ENCODE peak calls at places on chromosomes 2 and 18, in nine cellular contexts. G is fibroblast of lung, O is ascending aorta, Q is A549, X is Panc1, U is B cell, P is cardiac muscle cell, M is omental fat pad, Z is endodermal cell. F is an unnamed sample.

GRCh38 chr18:21215480-21215879 is 26.6 kb upstream of the GREB1L start:
- DNase-seq in G (no peak), O (no peak), Q (no peak), X (no peak), U (no peak), P (no peak), M (no peak), Z (no peak), F (no peak)

GRCh38 chr2:32617790-32618189 is 10.1 kb upstream of the TTC27 start:
- DNase-seq in G (no peak), O (no peak), Q (no peak), X (no peak), U (no peak), P (no peak), M (no peak), Z (no peak), F (no peak)

GRCh38 chr2:133977385-133977784 is 276.5 kb upstream of the MGAT5 start:
- DNase-seq in G (no peak), O (no peak), Q (no peak), X (no peak), U (no peak), P (no peak), M (no peak), Z (peak), F (no peak)

GRCh38 chr2:48343571-48344440 is 186.1 kb upstream of the STON1 start:
- DNase-seq in G (peak), O (no peak), Q (peak), X (peak), U (no peak), P (no peak), M (no peak), Z (no peak), F (peak)

GRCh38 chr18:74731097-74731496 is 133.4 kb downstream of the ZNF407 start:
- DNase-seq in G (peak), O (no peak), Q (no peak), X (no peak), U (no peak), P (no peak), M (no peak), Z (no peak), F (peak)

GRCh38 chr18:55764382-55764781 is 176.4 kb upstream of the TCF4 start:
- DNase-seq in G (no peak), O (no peak), Q (no peak), X (no peak), U (no peak), P (peak), M (no peak), Z (no peak), F (no peak)

GRCh38 chr2:119449526-119449925 is 17.9 kb downstream of the TMEM37 start:
- DNase-seq in G (no peak), O (no peak), Q (no peak), X (no peak), U (no peak), P (no peak), M (no peak), Z (no peak), F (no peak)

GRCh38 chr18:69885841-69886531 is 61.7 kb downstream of the CD226 start:
- DNase-seq in G (no peak), O (no peak), Q (no peak), X (no peak), U (no peak), P (no peak), M (no peak), Z (no peak), F (no peak)

GRCh38 chr2:181781082-181781786 is 100.9 kb upstream of the NEUROD1 start:
- DNase-seq in G (no peak), O (no peak), Q (peak), X (no peak), U (no peak), P (no peak), M (no peak), Z (no peak), F (no peak)

GRCh38 chr2:239159476-239159911 is 241.3 kb downstream of the HDAC4 start:
- DNase-seq in G (no peak), O (no peak), Q (no peak), X (no peak), U (no peak), P (no peak), M (peak), Z (peak), F (no peak)

GRCh38 chr2:8421658-8422499 is 260.0 kb upstream of the ID2 start:
- DNase-seq in G (no peak), O (no peak), Q (no peak), X (no peak), U (no peak), P (no peak), M (no peak), Z (no peak), F (no peak)

GRCh38 chr2:24818721-24819167 is 25.5 kb downstream of the CENPO start:
- DNase-seq in G (peak), O (no peak), Q (no peak), X (no peak), U (no peak), P (no peak), M (no peak), Z (peak), F (no peak)

GRCh38 chr2:217248312-217248935 is 388.6 kb upstream of the TNP1 start:
- DNase-seq in G (peak), O (no peak), Q (no peak), X (no peak), U (peak), P (peak), M (no peak), Z (peak), F (no peak)

GRCh38 chr18:12256946-12257345 is 2.8 kb downstream of the CIDEA start:
- DNase-seq in G (no peak), O (no peak), Q (no peak), X (no peak), U (no peak), P (no peak), M (no peak), Z (no peak), F (no peak)

GRCh38 chr2:10194021-10194820 is 71.7 kb downstream of the RRM2 start:
- DNase-seq in G (peak), O (no peak), Q (no peak), X (no peak), U (no peak), P (no peak), M (no peak), Z (peak), F (no peak)

GRCh38 chr2:197165020-197165419 is 145.6 kb downstream of the ANKRD44 start:
- DNase-seq in G (no peak), O (no peak), Q (no peak), X (no peak), U (no peak), P (no peak), M (no peak), Z (no peak), F (no peak)

GRCh38 chr18:35573531-35573930 is 8.0 kb upstream of the GALNT1 start:
- DNase-seq in G (no peak), O (no peak), Q (no peak), X (no peak), U (no peak), P (no peak), M (no peak), Z (no peak), F (no peak)

GRCh38 chr2:187986392-187987105 is 305.1 kb upstream of the GULP1 start:
- DNase-seq in G (peak), O (no peak), Q (no peak), X (no peak), U (no peak), P (no peak), M (no peak), Z (no peak), F (peak)

DNA sequence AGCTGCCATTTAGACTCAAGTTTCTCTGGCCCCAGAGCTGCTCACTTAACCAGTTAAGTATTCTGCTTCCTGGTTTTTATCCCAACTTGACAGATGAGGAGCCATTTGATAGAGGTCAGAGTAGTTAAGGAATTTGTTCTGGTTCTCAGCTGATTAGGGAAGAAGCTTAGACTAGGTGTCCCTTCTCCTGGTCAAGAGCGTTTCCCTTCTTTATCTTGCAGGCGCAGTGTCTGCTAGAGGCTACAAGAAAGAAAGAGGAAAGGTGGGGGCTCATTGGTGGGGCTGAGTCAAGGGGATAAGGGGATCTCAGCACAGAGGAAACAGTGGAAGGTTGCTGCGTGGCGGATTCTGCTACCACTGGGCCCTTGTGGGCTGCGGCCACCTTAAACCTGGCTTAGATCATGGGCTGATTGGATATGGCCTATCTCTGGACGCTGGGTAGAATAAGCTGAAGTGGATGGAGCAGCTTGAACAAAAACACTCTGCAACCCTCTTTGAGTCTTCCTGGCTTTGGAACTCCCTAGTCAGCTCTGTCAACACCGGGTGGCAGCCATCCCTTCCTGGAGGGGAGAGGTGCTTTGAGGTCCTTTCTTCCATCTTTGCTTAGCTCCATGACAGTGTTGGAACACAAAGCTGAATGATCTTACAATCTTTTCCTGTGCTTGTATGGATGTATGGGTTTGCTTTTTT is 70.8 kb downstream of the QPCT start:
- DNase-seq in G (peak), O (no peak), Q (peak), X (no peak), U (no peak), P (peak), M (no peak), Z (peak), F (no peak)
- TF ChIP-seq CTCF in G (peak), O (no peak), Q (peak), X (no peak), U (no peak), P (peak), M (no peak), Z (peak), F (no peak)

DNA sequence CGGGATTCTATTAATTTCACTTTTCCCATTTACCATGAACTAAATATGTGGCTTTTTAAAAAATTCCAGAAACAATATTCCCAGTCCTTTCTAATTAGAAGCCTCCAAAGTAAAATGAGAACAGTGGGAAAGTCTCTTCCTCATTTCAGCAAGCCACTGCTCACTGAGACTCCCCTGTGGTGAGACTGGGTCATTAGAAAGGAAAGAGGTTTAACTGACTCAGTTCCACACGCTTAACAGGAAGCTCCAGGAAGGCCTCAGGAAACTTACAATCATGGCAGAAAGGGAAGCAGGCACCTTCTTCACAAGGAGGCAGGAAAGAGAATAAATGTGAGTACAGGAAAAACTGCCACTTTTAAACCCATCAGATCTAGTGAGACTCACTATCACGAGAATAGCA is 258.9 kb upstream of the CHAC2 start:
- DNase-seq in G (no peak), O (no peak), Q (peak), X (no peak), U (no peak), P (no peak), M (no peak), Z (no peak), F (no peak)
- TF ChIP-seq CTCF in G (no peak), O (no peak), Q (no peak), X (peak), U (no peak), P (no peak), M (no peak), Z (peak), F (no peak)

DNA sequence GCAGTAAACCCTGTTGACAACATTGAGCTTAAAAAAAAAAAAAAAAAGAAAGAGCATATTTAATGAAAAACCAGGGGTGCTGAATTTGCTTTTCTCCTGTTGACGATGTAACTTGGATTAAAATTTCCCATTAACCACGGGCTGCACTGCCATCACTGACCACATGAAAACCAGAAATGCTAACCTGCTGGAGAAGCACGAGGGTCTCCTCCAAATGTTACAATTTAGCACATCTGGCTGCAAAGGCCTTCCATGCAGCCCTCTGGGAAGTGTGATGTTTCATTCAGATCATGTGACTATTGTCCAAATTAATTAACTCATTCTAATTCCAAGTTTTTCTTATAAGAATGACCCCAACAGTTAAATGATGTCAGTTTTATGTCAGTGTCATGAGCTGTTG is 26.9 kb upstream of the SERPINB12 start:
- DNase-seq in G (no peak), O (no peak), Q (no peak), X (no peak), U (no peak), P (no peak), M (no peak), Z (no peak), F (no peak)
- TF ChIP-seq CTCF in G (peak), O (no peak), Q (no peak), X (peak), U (no peak), P (no peak), M (no peak), Z (peak), F (no peak)

GRCh38 chr2:231926180-231926741 is at the start of gene NPPC:
- DNase-seq in G (peak), O (no peak), Q (peak), X (no peak), U (peak), P (peak), M (no peak), Z (peak), F (peak)
- TF ChIP-seq CTCF in G (peak), O (peak), Q (peak), X (peak), U (no peak), P (peak), M (no peak), Z (peak), F (peak)

DNA sequence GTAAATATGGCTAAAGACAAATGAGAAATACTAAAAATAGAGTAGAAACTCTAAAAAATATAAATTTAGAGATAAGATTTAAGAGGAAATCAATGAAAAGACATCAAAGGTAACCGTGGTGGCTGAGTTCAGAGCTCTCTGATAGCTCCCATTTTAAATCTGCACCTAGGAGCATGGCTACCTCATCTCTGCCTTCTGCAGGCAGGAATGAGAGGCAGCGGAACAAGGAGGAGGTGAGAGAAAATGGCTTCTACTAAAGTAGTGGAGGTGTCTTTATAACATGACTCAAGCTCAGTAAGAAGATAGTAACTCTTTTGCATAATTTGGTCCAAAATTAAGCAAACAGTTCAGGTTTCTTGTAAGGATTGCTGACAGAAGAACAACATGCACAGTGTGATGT is 758.7 kb upstream of the FSHR start:
- DNase-seq in G (no peak), O (no peak), Q (no peak), X (no peak), U (no peak), P (no peak), M (no peak), Z (no peak), F (no peak)
- TF ChIP-seq CTCF in G (no peak), O (no peak), Q (no peak), X (no peak), U (no peak), P (no peak), M (no peak), Z (peak), F (no peak)

DNA sequence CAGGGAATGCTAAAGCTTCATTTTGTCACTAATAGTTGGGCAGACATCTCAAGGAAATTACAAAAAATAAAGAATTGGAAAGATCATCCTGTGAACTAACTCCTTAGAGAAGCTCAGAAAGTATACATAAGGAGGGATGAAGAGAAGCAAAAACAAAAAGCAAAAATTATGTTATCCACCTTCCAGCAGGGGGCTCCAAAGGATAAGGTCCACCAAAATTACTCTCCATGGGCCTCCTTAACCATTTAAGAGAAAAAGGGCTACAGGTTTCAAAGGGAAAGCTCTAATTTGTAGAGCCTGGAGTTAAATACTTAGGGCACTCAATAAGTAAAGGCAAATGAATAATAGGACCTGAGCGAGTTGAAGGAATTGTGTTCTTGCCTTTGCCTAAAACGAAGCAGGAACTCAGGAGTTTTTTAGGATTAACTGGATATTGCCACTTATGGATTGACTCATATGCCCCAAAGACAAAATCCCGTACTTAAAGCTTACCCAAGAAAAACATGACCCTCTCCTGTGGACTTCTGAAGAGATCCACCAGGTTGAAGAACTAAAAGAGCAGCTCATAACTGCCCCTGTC is 1167.9 kb downstream of the DSC3 start:
- DNase-seq in G (peak), O (no peak), Q (peak), X (peak), U (no peak), P (peak), M (no peak), Z (peak), F (peak)
- TF ChIP-seq CTCF in G (peak), O (no peak), Q (peak), X (peak), U (peak), P (peak), M (no peak), Z (peak), F (peak)

DNA sequence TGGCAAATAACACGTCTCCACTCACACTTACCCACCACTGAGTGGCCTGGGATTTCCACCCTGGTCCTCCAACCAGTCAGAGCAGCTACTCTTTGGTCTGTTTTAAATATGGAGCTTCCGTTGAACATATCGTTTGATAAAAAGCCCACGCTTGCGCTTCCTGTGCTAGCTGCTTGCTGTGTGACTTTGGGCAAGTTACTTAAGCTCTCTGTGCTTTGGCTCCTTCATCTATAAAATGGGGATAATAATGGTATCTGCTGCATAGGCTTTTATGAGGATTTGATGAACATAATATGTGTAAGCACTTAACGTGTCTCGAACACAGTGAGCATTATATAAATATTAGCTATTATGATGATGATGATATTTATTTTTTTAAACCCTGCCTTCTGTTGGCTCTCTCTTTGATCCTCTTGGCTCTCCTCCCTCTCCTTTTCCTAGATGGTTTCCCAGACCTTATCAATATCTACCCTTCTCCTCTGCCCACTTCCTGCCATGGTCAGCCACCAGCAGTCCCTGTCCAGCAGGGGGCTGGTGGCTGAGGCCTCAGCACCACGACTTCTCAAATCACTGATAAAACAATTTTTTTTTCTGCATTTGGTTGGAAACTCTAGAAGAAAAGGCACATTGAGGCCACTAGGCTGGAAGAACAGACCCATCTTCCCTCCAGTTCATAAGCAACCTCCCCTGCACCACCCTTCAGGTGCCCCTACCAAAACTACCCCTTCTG is 191.9 kb downstream of the LOXHD1 start:
- DNase-seq in G (no peak), O (no peak), Q (no peak), X (no peak), U (no peak), P (no peak), M (no peak), Z (no peak), F (no peak)
- TF ChIP-seq CTCF in G (peak), O (no peak), Q (no peak), X (peak), U (no peak), P (peak), M (no peak), Z (peak), F (no peak)